ENCODE peak calls at places on chromosomes 5 and 9, in five cellular contexts. R is sigmoid colon; A is naive thymus-derived CD4-positive, alpha-beta T cell; V is GM23248; X is PC-3. N is an unnamed sample.

GRCh38 chr5:56414056-56414455 is 180.9 kb upstream of the ANKRD55 start:
- DNase-seq in R (no peak), A (no peak), V (no peak), X (no peak), N (no peak)

GRCh38 chr9:116202219-116202912 is 48.8 kb downstream of the PAPPA start:
- DNase-seq in R (no peak), A (no peak), V (peak; percentile 36), X (no peak), N (no peak)

GRCh38 chr5:53027913-53028312 is 38.8 kb downstream of the ITGA2 start:
- DNase-seq in R (no peak), A (no peak), V (peak; percentile 85), X (peak; percentile 74), N (peak; percentile 72)

GRCh38 chr5:13814293-13814692 is 130.2 kb downstream of the DNAH5 start:
- DNase-seq in R (no peak), A (no peak), V (peak; percentile 27), X (peak; percentile 75), N (no peak)

GRCh38 chr5:64292611-64293215 is 127.1 kb downstream of the RNF180 start:
- DNase-seq in R (no peak), A (no peak), V (no peak), X (no peak), N (peak; percentile 8)

GRCh38 chr9:7368410-7369292 is 430.9 kb downstream of the DMAC1 start:
- DNase-seq in R (no peak), A (no peak), V (peak; percentile 55), X (no peak), N (no peak)

GRCh38 chr9:116062206-116062550 is 91.4 kb upstream of the PAPPA start:
- DNase-seq in R (no peak), A (no peak), V (no peak), X (no peak), N (no peak)

GRCh38 chr9:111975709-111976108 is 79.1 kb downstream of the UGCG start:
- DNase-seq in R (no peak), A (no peak), V (no peak), X (peak; percentile 21), N (no peak)

GRCh38 chr5:165502893-165503696 is 1997.7 kb downstream of the MAT2B start:
- DNase-seq in R (no peak), A (no peak), V (no peak), X (no peak), N (no peak)

GRCh38 chr9:92719028-92719647 is 45.5 kb downstream of the BICD2 start:
- DNase-seq in R (no peak), A (no peak), V (no peak), X (no peak), N (no peak)

GRCh38 chr9:87535817-87536539 is 38.3 kb downstream of the DAPK1 start:
- DNase-seq in R (no peak), A (no peak), V (no peak), X (no peak), N (no peak)

GRCh38 chr5:672329-673139 is 20.6 kb downstream of the TPPP start:
- DNase-seq in R (peak; percentile 81), A (peak; percentile 88), V (peak; percentile 81), X (peak; percentile 90), N (peak; percentile 85)

GRCh38 chr9:93903886-93904648 is 51.1 kb downstream of the BARX1 start:
- DNase-seq in R (peak; percentile 38), A (no peak), V (no peak), X (no peak), N (no peak)

GRCh38 chr5:93584531-93585053 is 1.6 kb downstream of the NR2F1 start:
- DNase-seq in R (no peak), A (no peak), V (peak; percentile 65), X (no peak), N (peak; percentile 74)

DNA sequence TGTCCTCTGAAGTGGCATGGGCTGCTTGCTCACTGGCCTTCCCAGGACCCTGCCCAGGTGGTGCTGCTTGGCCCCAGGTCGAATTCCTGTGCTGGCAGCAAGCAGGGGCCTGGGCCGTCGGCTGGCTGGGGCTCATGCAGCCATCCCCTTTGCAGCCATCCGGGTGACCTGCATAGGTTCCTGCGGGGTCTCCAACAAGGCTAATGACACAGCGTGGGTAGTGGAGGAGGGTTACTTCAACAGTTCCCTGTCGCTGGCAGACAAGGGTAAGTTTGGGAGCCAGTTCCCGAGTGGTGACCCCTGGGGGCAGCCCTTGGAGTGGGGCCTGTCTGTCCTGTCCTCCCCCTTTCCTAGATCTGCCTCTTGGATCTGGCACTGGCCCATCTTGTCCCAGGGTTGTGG is 6.1 kb upstream of the EHMT1 start:
- DNase-seq in R (no peak), A (no peak), V (no peak), X (no peak), N (peak; percentile 77)
- H3K4me3 ChIP-seq in R (no peak overlapping the region), A (no peak overlapping the region), V (no peak overlapping the region), X (peak overlapping the region; percentile 31), N (no peak overlapping the region)

DNA sequence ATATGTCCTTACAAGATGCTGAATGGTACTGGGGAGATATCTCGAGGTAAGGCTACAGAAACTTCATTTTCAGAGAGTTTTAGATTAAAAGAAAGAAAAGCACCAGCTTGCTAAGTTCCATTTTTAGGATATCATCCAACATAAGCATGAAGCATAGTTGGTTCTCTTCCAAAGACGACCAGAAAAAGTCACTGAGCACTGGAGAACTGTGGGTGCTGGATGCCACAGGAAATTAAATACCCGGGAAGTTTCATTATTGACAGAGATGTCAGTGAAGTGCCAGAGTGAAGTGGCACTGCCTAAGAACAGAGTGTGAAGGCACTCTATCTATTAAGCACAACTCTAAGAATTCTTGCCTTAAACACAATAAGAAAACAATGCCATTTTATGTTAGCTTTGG is 76.8 kb downstream of the PIK3R1 start:
- DNase-seq in R (no peak), A (no peak), V (peak; percentile 57), X (no peak), N (no peak)
- H3K27ac ChIP-seq in R (peak overlapping the region; percentile 94), A (peak overlapping the region; percentile 4), V (no peak overlapping the region), X (no peak overlapping the region), N (no peak overlapping the region)

GRCh38 chr9:88775037-88775471 is 216.2 kb upstream of the S1PR3 start:
- DNase-seq in R (peak; percentile 85), A (no peak), V (peak; percentile 94), X (peak; percentile 88), N (no peak)
- H3K4me1 ChIP-seq in R (peaks cover 36% of the 10 kb centered on the region), A (no peaks in the 10 kb centered on the region), V (peaks cover 58% of the 10 kb centered on the region), X (peaks cover 63% of the 10 kb centered on the region), N (no peaks in the 10 kb centered on the region)

DNA sequence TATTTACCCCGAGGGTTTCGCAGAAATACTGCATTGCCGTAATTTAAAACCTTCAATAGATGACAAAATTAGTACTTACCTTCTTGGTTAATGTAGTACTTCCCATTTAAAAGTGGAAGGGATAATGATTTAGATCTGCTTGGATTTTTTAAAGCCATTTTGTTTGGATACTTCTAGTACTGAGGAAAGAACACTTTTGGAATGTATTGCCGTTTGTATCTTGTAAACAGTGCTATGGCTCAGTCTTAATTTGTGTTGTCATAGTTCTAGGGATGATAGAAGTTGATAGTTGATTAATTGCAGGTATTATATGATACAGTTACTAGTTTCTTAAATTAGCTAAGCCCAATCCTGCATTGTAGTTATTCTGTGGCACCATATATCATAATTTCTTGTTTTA is 33.1 kb downstream of the TNPO1 start:
- DNase-seq in R (no peak), A (no peak), V (peak; percentile 33), X (no peak), N (no peak)
- H3K4me3 ChIP-seq in R (peak overlapping the region; percentile 92), A (peak overlapping the region; percentile 54), V (peak overlapping the region; percentile 83), X (peak overlapping the region; percentile 78), N (peak overlapping the region; percentile 72)

GRCh38 chr5:149849280-149849985 is 95.2 kb downstream of the PDE6A start:
- DNase-seq in R (no peak), A (no peak), V (no peak), X (no peak), N (no peak)
- H3K27ac ChIP-seq in R (no peak overlapping the region), A (no peak overlapping the region), V (no peak overlapping the region), X (no peak overlapping the region), N (no peak overlapping the region)

GRCh38 chr9:113645224-113645971 is 181.9 kb downstream of the RGS3 start:
- DNase-seq in R (no peak), A (no peak), V (no peak), X (no peak), N (no peak)
- H3K4me1 ChIP-seq in R (peaks cover 14% of the 10 kb centered on the region), A (no peaks in the 10 kb centered on the region), V (no peaks in the 10 kb centered on the region), X (peaks cover 8% of the 10 kb centered on the region), N (peaks cover 8% of the 10 kb centered on the region)